ENCODE peak calls at places on chromosome 5, in ten cellular contexts. S is stimulated activated CD8-positive, alpha-beta memory T cell treated with anti-CD3 and anti-CD28 coated beads, Interleukin-7, amount 100 ng/mL, for 24 hours; R is SIG-M5; D is GM20000; O is GM04503; Y is T1000; Z is T-helper 9 cell; H is naive thymus-derived CD4-positive, alpha-beta T cell; N is NCI-H345; G is stimulated activated naive B cell treated with anti-CD40 and anti-IgM and Interleukin-4, amounts not matched to agents 10 μg/mL and 1 μg/mL and 100 μg/mL, for 72 hours. T is an unnamed sample.
A peak's percentile ranks its signal among the peaks of the same experiment; 100 is the strongest.

GRCh38 chr5:123659495-123659894 is 147.5 kb downstream of the CSNK1G3 start:
- DNase-seq in S (no peak), R (no peak), D (no peak), O (no peak), Y (no peak), Z (no peak), H (no peak), N (no peak), G (no peak), T (no peak)

GRCh38 chr5:172789687-172790495 is 18.9 kb upstream of the DUSP1 start:
- DNase-seq in S (no peak), R (no peak), D (no peak), O (no peak), Y (no peak), Z (no peak), H (no peak), N (no peak), G (no peak), T (no peak)

GRCh38 chr5:54727874-54728273 is 210.3 kb downstream of the SNX18 start:
- DNase-seq in S (no peak), R (no peak), D (no peak), O (no peak), Y (no peak), Z (no peak), H (no peak), N (no peak), G (no peak), T (no peak)

GRCh38 chr5:56259002-56259511 is 25.9 kb upstream of the ANKRD55 start:
- DNase-seq in S (no peak), R (no peak), D (no peak), O (peak; percentile 99), Y (no peak), Z (no peak), H (no peak), N (no peak), G (no peak), T (no peak)

GRCh38 chr5:135052511-135053145 is 18.6 kb upstream of the PITX1 start:
- DNase-seq in S (no peak), R (no peak), D (no peak), O (no peak), Y (no peak), Z (no peak), H (no peak), N (no peak), G (no peak), T (no peak)

GRCh38 chr5:119288364-119289047 is 67.3 kb upstream of the TNFAIP8 start:
- DNase-seq in S (no peak), R (no peak), D (no peak), O (no peak), Y (no peak), Z (no peak), H (no peak), N (no peak), G (no peak), T (no peak)

GRCh38 chr5:417301-417700 is 25.7 kb upstream of the EXOC3 start:
- DNase-seq in S (no peak), R (no peak), D (no peak), O (no peak), Y (no peak), Z (no peak), H (no peak), N (no peak), G (no peak), T (no peak)

GRCh38 chr5:136730426-136730825 is 365.1 kb upstream of the TRPC7 start:
- DNase-seq in S (no peak), R (no peak), D (no peak), O (no peak), Y (no peak), Z (no peak), H (no peak), N (peak; percentile 52), G (no peak), T (no peak)

GRCh38 chr5:127398508-127398907 is 107.9 kb downstream of the MEGF10 start:
- DNase-seq in S (no peak), R (no peak), D (no peak), O (no peak), Y (no peak), Z (no peak), H (no peak), N (no peak), G (no peak), T (no peak)

GRCh38 chr5:136120529-136120928 is 12.1 kb upstream of the SMAD5 start:
- DNase-seq in S (no peak), R (no peak), D (no peak), O (no peak), Y (no peak), Z (no peak), H (no peak), N (no peak), G (no peak), T (no peak)

GRCh38 chr5:150017606-150018005 is 17.1 kb downstream of the HMGXB3 start:
- DNase-seq in S (no peak), R (no peak), D (no peak), O (no peak), Y (no peak), Z (no peak), H (no peak), N (no peak), G (no peak), T (no peak)

GRCh38 chr5:4879693-4880303 is 260.3 kb upstream of the ADAMTS16 start:
- DNase-seq in S (peak; percentile 14), R (no peak), D (peak; percentile 74), O (peak; percentile 12), Y (peak; percentile 15), Z (no peak), H (no peak), N (peak; percentile 58), G (peak; percentile 26), T (peak; percentile 39)

GRCh38 chr5:62371409-62371808 is 32.3 kb downstream of the DIMT1 start:
- DNase-seq in S (no peak), R (no peak), D (no peak), O (no peak), Y (no peak), Z (no peak), H (no peak), N (no peak), G (no peak), T (no peak)

GRCh38 chr5:2991884-2992283 is 240.4 kb upstream of the IRX2 start:
- DNase-seq in S (no peak), R (no peak), D (no peak), O (no peak), Y (no peak), Z (no peak), H (no peak), N (peak; percentile 90), G (no peak), T (no peak)

GRCh38 chr5:87829214-87829551 is 416.5 kb upstream of the CCNH start:
- DNase-seq in S (no peak), R (no peak), D (no peak), O (no peak), Y (peak; percentile 43), Z (no peak), H (no peak), N (no peak), G (no peak), T (no peak)

GRCh38 chr5:65364907-65365306 is 116.8 kb downstream of the ADAMTS6 start:
- DNase-seq in S (no peak), R (no peak), D (no peak), O (no peak), Y (no peak), Z (no peak), H (no peak), N (peak; percentile 50), G (no peak), T (no peak)

GRCh38 chr5:172886974-172887491 is 53.0 kb downstream of the ERGIC1 start:
- DNase-seq in S (no peak), R (peak; percentile 88), D (no peak), O (peak; percentile 96), Y (peak; percentile 69), Z (no peak), H (no peak), N (no peak), G (no peak), T (no peak)

GRCh38 chr5:163757344-163757743 is 251.9 kb downstream of the MAT2B start:
- DNase-seq in S (no peak), R (no peak), D (no peak), O (no peak), Y (no peak), Z (no peak), H (no peak), N (no peak), G (no peak), T (no peak)

GRCh38 chr5:153797484-153797883 is 241.2 kb downstream of the FAM114A2 start:
- DNase-seq in S (no peak), R (no peak), D (peak; percentile 5), O (no peak), Y (no peak), Z (no peak), H (no peak), N (no peak), G (no peak), T (no peak)

GRCh38 chr5:178624626-178625546 is 2.0 kb downstream of the CLK4 start:
- DNase-seq in S (no peak), R (no peak), D (no peak), O (peak; percentile 37), Y (no peak), Z (no peak), H (no peak), N (no peak), G (no peak), T (no peak)

GRCh38 chr5:113321266-113321665 is 113.5 kb downstream of the TSSK1B start:
- DNase-seq in S (no peak), R (no peak), D (no peak), O (no peak), Y (no peak), Z (no peak), H (no peak), N (no peak), G (no peak), T (no peak)

GRCh38 chr5:10555134-10555733 is 8.6 kb upstream of the ANKRD33B start:
- DNase-seq in S (no peak), R (no peak), D (no peak), O (no peak), Y (peak; percentile 73), Z (no peak), H (no peak), N (peak; percentile 91), G (no peak), T (no peak)

GRCh38 chr5:6711409-6712135 is 1.7 kb upstream of the TENT4A start:
- DNase-seq in S (no peak), R (no peak), D (no peak), O (no peak), Y (no peak), Z (no peak), H (no peak), N (no peak), G (no peak), T (no peak)

GRCh38 chr5:131316026-131316425 is 52.2 kb downstream of the CDC42SE2 start:
- DNase-seq in S (no peak), R (no peak), D (no peak), O (no peak), Y (no peak), Z (no peak), H (no peak), N (no peak), G (no peak), T (no peak)

GRCh38 chr5:35777358-35778087 is 79.2 kb upstream of the IL7R start:
- DNase-seq in S (peak; percentile 48), R (peak; percentile 10), D (peak; percentile 35), O (no peak), Y (peak; percentile 33), Z (peak; percentile 75), H (peak; percentile 71), N (peak; percentile 43), G (peak; percentile 4), T (peak; percentile 82)

GRCh38 chr5:82364497-82364896 is 86.3 kb upstream of the RPS23 start:
- DNase-seq in S (no peak), R (no peak), D (no peak), O (no peak), Y (no peak), Z (no peak), H (no peak), N (no peak), G (no peak), T (no peak)

GRCh38 chr5:107633171-107633901 is 37.4 kb downstream of the EFNA5 start:
- DNase-seq in S (no peak), R (no peak), D (no peak), O (no peak), Y (no peak), Z (no peak), H (no peak), N (no peak), G (no peak), T (no peak)